ENCODE peak calls at places on chromosomes 12 and 14, in nine cellular contexts. One of them, this sample, is unnamed.

GRCh38 chr12:90958995-90959394 is 4.0 kb upstream of the CCER1 start:
- DNase-seq in HL-60: no peak
- DNase-seq in EL: no peak
- DNase-seq in activated T-cell treated with anti-CD3 and anti-CD28 coated beads, Interleukin-2, amount 50 U/mL, for 48 hours: no peak
- DNase-seq in CD8-positive, alpha-beta T cell: no peak
- DNase-seq in fibroblast of mammary gland: peak
- DNase-seq in HFF-Myc: no peak
- DNase-seq in nephron progenitor cell: no peak
- DNase-seq in stimulated activated CD4-positive, alpha-beta T cell treated with anti-CD3 and anti-CD28 coated beads, TNF-alpha, amount 100 ng/mL, for 4 hours: no peak
- DNase-seq in this sample: no peak

GRCh38 chr14:67571275-67571990 is 28.6 kb downstream of the PIGH start:
- DNase-seq in fibroblast of mammary gland: peak
- DNase-seq in CD8-positive, alpha-beta T cell: peak
- DNase-seq in EL: peak
- DNase-seq in nephron progenitor cell: peak
- DNase-seq in HFF-Myc: peak
- DNase-seq in HL-60: peak
- DNase-seq in stimulated activated CD4-positive, alpha-beta T cell treated with anti-CD3 and anti-CD28 coated beads, TNF-alpha, amount 100 ng/mL, for 4 hours: peak
- DNase-seq in activated T-cell treated with anti-CD3 and anti-CD28 coated beads, Interleukin-2, amount 50 U/mL, for 48 hours: peak
- DNase-seq in this sample: peak

GRCh38 chr14:103073876-103074698 is 9.9 kb upstream of the LBHD2 start:
- DNase-seq in CD8-positive, alpha-beta T cell: no peak
- DNase-seq in fibroblast of mammary gland: no peak
- DNase-seq in HL-60: no peak
- DNase-seq in EL: no peak
- DNase-seq in nephron progenitor cell: no peak
- DNase-seq in activated T-cell treated with anti-CD3 and anti-CD28 coated beads, Interleukin-2, amount 50 U/mL, for 48 hours: no peak
- DNase-seq in HFF-Myc: no peak
- DNase-seq in stimulated activated CD4-positive, alpha-beta T cell treated with anti-CD3 and anti-CD28 coated beads, TNF-alpha, amount 100 ng/mL, for 4 hours: no peak
- DNase-seq in this sample: no peak

GRCh38 chr14:67241416-67242362 is at the start of gene PALS1:
- DNase-seq in CD8-positive, alpha-beta T cell: no peak
- DNase-seq in HFF-Myc: no peak
- DNase-seq in activated T-cell treated with anti-CD3 and anti-CD28 coated beads, Interleukin-2, amount 50 U/mL, for 48 hours: no peak
- DNase-seq in stimulated activated CD4-positive, alpha-beta T cell treated with anti-CD3 and anti-CD28 coated beads, TNF-alpha, amount 100 ng/mL, for 4 hours: no peak
- DNase-seq in EL: peak
- DNase-seq in HL-60: peak
- DNase-seq in fibroblast of mammary gland: peak
- DNase-seq in nephron progenitor cell: no peak
- DNase-seq in this sample: peak

GRCh38 chr12:93347054-93347786 is 30.5 kb upstream of the NUDT4 start:
- DNase-seq in EL: no peak
- DNase-seq in fibroblast of mammary gland: no peak
- DNase-seq in nephron progenitor cell: no peak
- DNase-seq in HL-60: no peak
- DNase-seq in activated T-cell treated with anti-CD3 and anti-CD28 coated beads, Interleukin-2, amount 50 U/mL, for 48 hours: no peak
- DNase-seq in CD8-positive, alpha-beta T cell: no peak
- DNase-seq in stimulated activated CD4-positive, alpha-beta T cell treated with anti-CD3 and anti-CD28 coated beads, TNF-alpha, amount 100 ng/mL, for 4 hours: no peak
- DNase-seq in HFF-Myc: no peak
- DNase-seq in this sample: no peak

GRCh38 chr12:54412348-54412747 is 6.7 kb downstream of the ITGA5 start:
- DNase-seq in stimulated activated CD4-positive, alpha-beta T cell treated with anti-CD3 and anti-CD28 coated beads, TNF-alpha, amount 100 ng/mL, for 4 hours: no peak
- DNase-seq in EL: no peak
- DNase-seq in nephron progenitor cell: no peak
- DNase-seq in activated T-cell treated with anti-CD3 and anti-CD28 coated beads, Interleukin-2, amount 50 U/mL, for 48 hours: no peak
- DNase-seq in CD8-positive, alpha-beta T cell: no peak
- DNase-seq in HFF-Myc: no peak
- DNase-seq in HL-60: no peak
- DNase-seq in fibroblast of mammary gland: no peak
- DNase-seq in this sample: no peak

GRCh38 chr12:23204933-23205778 is 580.2 kb downstream of the ETNK1 start:
- DNase-seq in fibroblast of mammary gland: peak
- DNase-seq in activated T-cell treated with anti-CD3 and anti-CD28 coated beads, Interleukin-2, amount 50 U/mL, for 48 hours: no peak
- DNase-seq in EL: peak
- DNase-seq in nephron progenitor cell: peak
- DNase-seq in HL-60: peak
- DNase-seq in CD8-positive, alpha-beta T cell: peak
- DNase-seq in HFF-Myc: peak
- DNase-seq in stimulated activated CD4-positive, alpha-beta T cell treated with anti-CD3 and anti-CD28 coated beads, TNF-alpha, amount 100 ng/mL, for 4 hours: no peak
- DNase-seq in this sample: peak

GRCh38 chr12:14952295-14952995 is 9.0 kb downstream of the ARHGDIB start:
- DNase-seq in stimulated activated CD4-positive, alpha-beta T cell treated with anti-CD3 and anti-CD28 coated beads, TNF-alpha, amount 100 ng/mL, for 4 hours: no peak
- DNase-seq in fibroblast of mammary gland: peak
- DNase-seq in HFF-Myc: peak
- DNase-seq in CD8-positive, alpha-beta T cell: peak
- DNase-seq in activated T-cell treated with anti-CD3 and anti-CD28 coated beads, Interleukin-2, amount 50 U/mL, for 48 hours: peak
- DNase-seq in EL: peak
- DNase-seq in nephron progenitor cell: no peak
- DNase-seq in HL-60: peak
- DNase-seq in this sample: peak

GRCh38 chr12:105077435-105077834 is 6.8 kb downstream of the ALDH1L2 start:
- DNase-seq in HL-60: no peak
- DNase-seq in HFF-Myc: no peak
- DNase-seq in stimulated activated CD4-positive, alpha-beta T cell treated with anti-CD3 and anti-CD28 coated beads, TNF-alpha, amount 100 ng/mL, for 4 hours: no peak
- DNase-seq in CD8-positive, alpha-beta T cell: no peak
- DNase-seq in activated T-cell treated with anti-CD3 and anti-CD28 coated beads, Interleukin-2, amount 50 U/mL, for 48 hours: no peak
- DNase-seq in fibroblast of mammary gland: no peak
- DNase-seq in nephron progenitor cell: no peak
- DNase-seq in EL: no peak
- DNase-seq in this sample: no peak

GRCh38 chr14:55256586-55256985 is 14.6 kb upstream of the FBXO34 start:
- DNase-seq in activated T-cell treated with anti-CD3 and anti-CD28 coated beads, Interleukin-2, amount 50 U/mL, for 48 hours: no peak
- DNase-seq in HL-60: no peak
- DNase-seq in stimulated activated CD4-positive, alpha-beta T cell treated with anti-CD3 and anti-CD28 coated beads, TNF-alpha, amount 100 ng/mL, for 4 hours: no peak
- DNase-seq in EL: no peak
- DNase-seq in fibroblast of mammary gland: no peak
- DNase-seq in HFF-Myc: no peak
- DNase-seq in CD8-positive, alpha-beta T cell: no peak
- DNase-seq in nephron progenitor cell: no peak
- DNase-seq in this sample: no peak

GRCh38 chr12:90111646-90112565 is 403.3 kb upstream of the ATP2B1 start:
- DNase-seq in stimulated activated CD4-positive, alpha-beta T cell treated with anti-CD3 and anti-CD28 coated beads, TNF-alpha, amount 100 ng/mL, for 4 hours: no peak
- DNase-seq in CD8-positive, alpha-beta T cell: no peak
- DNase-seq in activated T-cell treated with anti-CD3 and anti-CD28 coated beads, Interleukin-2, amount 50 U/mL, for 48 hours: no peak
- DNase-seq in nephron progenitor cell: no peak
- DNase-seq in HFF-Myc: no peak
- DNase-seq in EL: no peak
- DNase-seq in HL-60: no peak
- DNase-seq in fibroblast of mammary gland: no peak
- DNase-seq in this sample: no peak

GRCh38 chr12:101769865-101770264 is 30.6 kb upstream of the SYCP3 start:
- DNase-seq in HFF-Myc: no peak
- DNase-seq in CD8-positive, alpha-beta T cell: no peak
- DNase-seq in nephron progenitor cell: no peak
- DNase-seq in fibroblast of mammary gland: no peak
- DNase-seq in HL-60: no peak
- DNase-seq in stimulated activated CD4-positive, alpha-beta T cell treated with anti-CD3 and anti-CD28 coated beads, TNF-alpha, amount 100 ng/mL, for 4 hours: no peak
- DNase-seq in activated T-cell treated with anti-CD3 and anti-CD28 coated beads, Interleukin-2, amount 50 U/mL, for 48 hours: no peak
- DNase-seq in EL: no peak
- DNase-seq in this sample: no peak